ENCODE peak calls at places on chromosomes 12 and 14, in eight cellular contexts. C is HepG2, B is GM23338, L is HL-60, D is Panc1, I is GM12878, K is SK-N-SH, W is K562. J is an unnamed sample.

GRCh38 chr12:116259800-116260589 is 17.5 kb downstream of the MED13L start:
- DNase-seq in D (no peak), L (no peak), K (no peak), I (no peak), C (no peak), W (no peak), B (no peak), J (no peak)

GRCh38 chr12:100668939-100669536 is 95.6 kb downstream of the GAS2L3 start:
- DNase-seq in W (peak; percentile 65), D (peak; percentile 36), B (peak; percentile 89), I (no peak), C (peak; percentile 66), K (peak; percentile 74), L (peak; percentile 57), J (peak; percentile 66)

GRCh38 chr12:110639336-110640178 is 25.6 kb downstream of the TCTN1 start:
- DNase-seq in D (no peak), K (no peak), W (peak; percentile 24), C (no peak), B (no peak), I (no peak), L (peak; percentile 17), J (no peak)

GRCh38 chr12:50971946-50972345 is 19.6 kb downstream of the HIGD1C start:
- DNase-seq in K (no peak), L (no peak), C (no peak), I (no peak), B (no peak), D (no peak), W (no peak), J (no peak)

GRCh38 chr14:52906141-52906601 is 44.7 kb downstream of the FERMT2 start:
- DNase-seq in L (no peak), W (no peak), K (no peak), D (peak; percentile 84), I (no peak), C (no peak), B (no peak), J (peak; percentile 71)

GRCh38 chr12:92987362-92987761 is 58.3 kb upstream of the EEA1 start:
- DNase-seq in C (peak; percentile 78), L (peak; percentile 52), K (peak; percentile 48), B (peak; percentile 86), I (no peak), W (peak; percentile 48), D (peak; percentile 27), J (peak; percentile 42)

GRCh38 chr12:67484788-67485480 is 163.6 kb upstream of the DYRK2 start:
- DNase-seq in B (no peak), D (no peak), K (no peak), C (no peak), W (no peak), L (no peak), I (peak; percentile 16), J (no peak)

GRCh38 chr12:77299001-77299400 is 233.6 kb upstream of the E2F7 start:
- DNase-seq in L (no peak), C (no peak), W (no peak), I (no peak), D (no peak), B (no peak), K (no peak), J (no peak)

GRCh38 chr14:77376771-77377501 is at the start of the genes SAMD15 and TMED8:
- DNase-seq in B (peak; percentile 90), C (peak; percentile 69), K (peak; percentile 95), D (peak; percentile 69), W (peak; percentile 79), I (peak; percentile 53), L (peak; percentile 60), J (peak; percentile 61)

GRCh38 chr12:93514853-93515252 is 47.5 kb downstream of the MRPL42 start:
- DNase-seq in D (peak; percentile 25), I (no peak), C (no peak), W (no peak), K (no peak), B (no peak), L (no peak), J (no peak)

GRCh38 chr12:14284189-14284722 is 81.2 kb upstream of the ATF7IP start:
- DNase-seq in I (peak; percentile 40), K (no peak), D (no peak), B (peak; percentile 46), W (peak; percentile 71), L (no peak), C (no peak), J (no peak)

GRCh38 chr14:61730756-61731373 is 31.4 kb upstream of the SNAPC1 start:
- DNase-seq in D (no peak), K (no peak), I (no peak), C (no peak), B (no peak), L (no peak), W (no peak), J (no peak)

GRCh38 chr12:5307065-5307464 is 124.8 kb upstream of the NTF3 start:
- DNase-seq in D (no peak), K (no peak), L (no peak), C (no peak), B (no peak), W (no peak), I (no peak), J (no peak)

GRCh38 chr14:90599748-90600507 is 203.1 kb downstream of the CALM1 start:
- DNase-seq in D (no peak), I (no peak), K (no peak), B (no peak), L (no peak), C (peak; percentile 3), W (no peak), J (no peak)

GRCh38 chr12:119693006-119693405 is 25.1 kb downstream of the PRKAB1 start:
- DNase-seq in B (no peak), I (no peak), D (no peak), C (no peak), W (no peak), K (peak; percentile 58), L (no peak), J (no peak)

GRCh38 chr14:61147898-61148549 is 133.1 kb downstream of the TMEM30B start:
- DNase-seq in I (no peak), W (no peak), K (no peak), L (no peak), D (no peak), B (peak; percentile 19), C (peak; percentile 57), J (peak; percentile 89)

DNA sequence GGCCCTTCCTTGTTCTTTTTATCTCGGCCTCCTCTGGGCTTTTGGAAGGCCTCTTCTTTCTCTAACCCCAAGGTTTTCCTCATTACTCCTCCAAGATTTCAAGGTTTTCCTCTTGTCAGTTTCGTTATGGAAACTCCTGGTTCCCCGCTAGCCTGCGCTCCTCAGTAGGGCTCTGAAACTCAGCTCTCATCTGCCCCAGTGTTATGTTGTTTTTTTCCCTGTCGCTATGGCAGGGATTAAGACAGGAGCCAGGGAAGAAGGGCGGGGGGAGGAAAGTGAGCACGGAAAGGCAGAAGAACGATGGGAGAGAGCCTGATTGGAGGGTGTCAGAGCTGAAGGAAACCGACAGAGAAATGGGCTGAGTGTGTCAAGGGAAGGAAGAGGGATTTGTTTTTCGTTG is 26.5 kb upstream of the JDP2 start:
- DNase-seq in K (no peak), L (no peak), C (no peak), W (no peak), D (no peak), I (no peak), B (peak; percentile 70), J (no peak)
- TF ChIP-seq POLR2AphosphoS5 in K (no peak), L (no peak), C (no peak), W (no peak), D (no peak), I (no peak), B (no peak), J (no peak)

DNA sequence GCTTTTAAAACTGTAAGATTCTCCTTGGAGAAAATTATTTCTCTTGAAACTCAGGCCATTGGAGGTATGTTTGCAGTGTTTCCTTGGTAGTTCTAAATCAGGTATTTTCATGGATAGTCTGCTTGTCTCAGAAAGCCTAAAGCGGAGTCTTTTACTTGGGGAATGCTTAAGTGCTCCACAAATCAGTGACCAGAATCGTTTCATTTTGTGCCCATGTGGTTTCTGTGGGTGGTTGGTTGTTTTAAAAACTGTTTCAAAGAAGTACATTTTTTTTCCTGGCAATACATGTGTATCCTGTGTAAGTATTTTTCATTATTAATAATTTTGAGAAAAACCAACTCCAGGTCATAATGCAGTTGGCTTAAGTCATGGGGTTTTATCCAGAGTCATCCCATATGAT is 33.6 kb downstream of the CCDC91 start:
- DNase-seq in B (no peak), L (no peak), W (no peak), I (no peak), D (no peak), K (no peak), C (no peak), J (no peak)
- H3K27me3 ChIP-seq in B (no peaks in the 10 kb centered on the region), L (no peaks in the 10 kb centered on the region), W (no peaks in the 10 kb centered on the region), I (no peaks in the 10 kb centered on the region), D (no peaks in the 10 kb centered on the region), K (no peaks in the 10 kb centered on the region), C (no peaks in the 10 kb centered on the region), J (no peaks in the 10 kb centered on the region)

GRCh38 chr12:25322351-25322750 is 71.6 kb upstream of the KRAS start:
- DNase-seq in K (no peak), I (no peak), C (no peak), W (no peak), L (no peak), D (no peak), B (no peak), J (no peak)
- TF ChIP-seq REST in K (no peak), I (no peak), C (no peak), W (no peak), L (no peak), D (no peak), B (no peak), J (no peak)

GRCh38 chr12:105738036-105738435 is 400.7 kb downstream of the NUAK1 start:
- DNase-seq in L (no peak), K (no peak), D (no peak), C (no peak), I (no peak), B (no peak), W (no peak), J (no peak)
- TF ChIP-seq POLR2AphosphoS5 in L (no peak), K (no peak), D (no peak), C (no peak), I (no peak), B (no peak), W (no peak), J (no peak)

GRCh38 chr12:65960820-65961691 is 136.8 kb downstream of the HMGA2 start:
- DNase-seq in K (no peak), D (no peak), L (no peak), B (no peak), I (no peak), W (no peak), C (peak; percentile 91), J (no peak)
- H3K27me3 ChIP-seq in K (no peaks in the 10 kb centered on the region), D (no peaks in the 10 kb centered on the region), L (peaks cover 2% of the 10 kb centered on the region), B (no peaks in the 10 kb centered on the region), I (no peaks in the 10 kb centered on the region), W (peaks cover 11% of the 10 kb centered on the region), C (no peaks in the 10 kb centered on the region), J (no peaks in the 10 kb centered on the region)

GRCh38 chr12:96401061-96401871 is 1.0 kb upstream of the CDK17 start:
- DNase-seq in C (peak; percentile 45), I (peak; percentile 72), K (peak; percentile 52), B (peak; percentile 53), D (no peak), L (peak; percentile 13), W (peak; percentile 75), J (peak; percentile 51)
- TF ChIP-seq REST in C (no peak), I (no peak), K (no peak), B (no peak), D (no peak), L (no peak), W (no peak), J (no peak)